ENCODE peak calls at places on chromosomes 13 and 19, in eight cellular contexts. H is HepG2; I is CD8-positive, alpha-beta T cell; B is brain microvascular endothelial cell; G is tibial nerve; U is epithelial cell of esophagus; Z is AG09309; P is body of pancreas. V is an unnamed sample.

GRCh38 chr19:30968210-30968609 is 381.0 kb downstream of the TSHZ3 start:
- DNase-seq in H (no peak), I (no peak), B (no peak), G (no peak), U (no peak), Z (peak; percentile 1), P (no peak), V (no peak)

GRCh38 chr19:18289471-18290066 is 8.1 kb upstream of the JUND start:
- DNase-seq in H (no peak), I (no peak), B (no peak), G (no peak), U (no peak), Z (no peak), P (no peak), V (no peak)

GRCh38 chr19:16327911-16328823 is 3.5 kb downstream of the KLF2 start:
- DNase-seq in H (no peak), I (peak; percentile 78), B (no peak), G (peak; percentile 78), U (peak; percentile 77), Z (no peak), P (peak; percentile 48), V (peak; percentile 47)

GRCh38 chr19:44689290-44690130 is 9.4 kb upstream of the CEACAM16 start:
- DNase-seq in H (peak; percentile 63), I (peak; percentile 87), B (peak; percentile 60), G (peak; percentile 60), U (peak; percentile 76), Z (peak; percentile 10), P (peak; percentile 81), V (peak; percentile 62)

GRCh38 chr13:73061478-73062275 is 2.9 kb downstream of the KLF5 start:
- DNase-seq in H (no peak), I (no peak), B (no peak), G (no peak), U (peak; percentile 88), Z (no peak), P (no peak), V (no peak)

GRCh38 chr19:11125994-11126685 is 29.4 kb downstream of the SPC24 start:
- DNase-seq in H (peak; percentile 67), I (peak; percentile 87), B (peak; percentile 49), G (peak; percentile 82), U (peak; percentile 68), Z (no peak), P (peak; percentile 82), V (no peak)

GRCh38 chr13:100203696-100204367 is 114.9 kb downstream of the PCCA start:
- DNase-seq in H (no peak), I (no peak), B (peak; percentile 23), G (no peak), U (peak; percentile 22), Z (no peak), P (no peak), V (peak; percentile 18)

GRCh38 chr19:1992759-1993260 is 22.7 kb downstream of the BTBD2 start:
- DNase-seq in H (no peak), I (no peak), B (no peak), G (no peak), U (peak; percentile 26), Z (no peak), P (no peak), V (peak; percentile 24)

GRCh38 chr13:42894765-42895181 is 97.3 kb downstream of the EPSTI1 start:
- DNase-seq in H (no peak), I (no peak), B (peak; percentile 51), G (no peak), U (peak; percentile 38), Z (no peak), P (peak; percentile 30), V (no peak)

GRCh38 chr13:26132756-26133155 is 80.9 kb upstream of the SHISA2 start:
- DNase-seq in H (no peak), I (no peak), B (no peak), G (no peak), U (no peak), Z (no peak), P (no peak), V (no peak)

GRCh38 chr13:100921139-100921538 is 246.5 kb upstream of the TMTC4 start:
- DNase-seq in H (no peak), I (no peak), B (no peak), G (no peak), U (no peak), Z (no peak), P (no peak), V (no peak)

GRCh38 chr13:59677966-59678814 is 485.5 kb downstream of the DIAPH3 start:
- DNase-seq in H (peak; percentile 42), I (no peak), B (peak; percentile 76), G (no peak), U (peak; percentile 64), Z (peak; percentile 38), P (peak; percentile 20), V (peak; percentile 18)

GRCh38 chr13:79869326-79869725 is 388.4 kb downstream of the NDFIP2 start:
- DNase-seq in H (peak; percentile 54), I (no peak), B (peak; percentile 12), G (no peak), U (peak; percentile 7), Z (no peak), P (no peak), V (no peak)

GRCh38 chr13:63094069-63094468 is 1678.4 kb upstream of the PCDH20 start:
- DNase-seq in H (no peak), I (no peak), B (no peak), G (no peak), U (no peak), Z (no peak), P (no peak), V (no peak)

GRCh38 chr13:63092461-63092860 is 1676.8 kb upstream of the PCDH20 start:
- DNase-seq in H (no peak), I (no peak), B (no peak), G (no peak), U (no peak), Z (no peak), P (no peak), V (no peak)

DNA sequence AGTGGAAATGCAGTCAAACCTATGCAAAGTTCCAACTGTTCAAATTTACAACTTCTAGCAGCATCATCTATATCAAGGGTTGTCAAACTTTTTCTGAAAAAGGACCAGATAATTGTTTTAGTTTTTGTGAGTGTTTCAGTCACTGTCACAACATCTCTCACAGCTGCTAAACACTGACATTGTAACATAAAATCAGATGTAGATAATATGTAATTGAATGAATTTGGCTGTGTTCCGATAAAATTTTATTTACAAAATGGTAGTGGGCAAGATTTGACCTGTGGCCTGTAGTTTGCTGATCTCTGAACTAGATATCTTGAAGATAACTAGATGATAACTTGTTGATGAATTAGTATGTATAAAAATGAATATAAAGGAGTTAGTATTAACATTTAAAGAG is 1679.1 kb upstream of the PCDH20 start:
- DNase-seq in H (no peak), I (no peak), B (no peak), G (no peak), U (no peak), Z (no peak), P (no peak), V (no peak)
- H3K4me3 ChIP-seq in H (no peak overlapping the region), I (no peak overlapping the region), B (no peak overlapping the region), G (no peak overlapping the region), U (no peak overlapping the region), Z (no peak overlapping the region), P (no peak overlapping the region), V (no peak overlapping the region)

DNA sequence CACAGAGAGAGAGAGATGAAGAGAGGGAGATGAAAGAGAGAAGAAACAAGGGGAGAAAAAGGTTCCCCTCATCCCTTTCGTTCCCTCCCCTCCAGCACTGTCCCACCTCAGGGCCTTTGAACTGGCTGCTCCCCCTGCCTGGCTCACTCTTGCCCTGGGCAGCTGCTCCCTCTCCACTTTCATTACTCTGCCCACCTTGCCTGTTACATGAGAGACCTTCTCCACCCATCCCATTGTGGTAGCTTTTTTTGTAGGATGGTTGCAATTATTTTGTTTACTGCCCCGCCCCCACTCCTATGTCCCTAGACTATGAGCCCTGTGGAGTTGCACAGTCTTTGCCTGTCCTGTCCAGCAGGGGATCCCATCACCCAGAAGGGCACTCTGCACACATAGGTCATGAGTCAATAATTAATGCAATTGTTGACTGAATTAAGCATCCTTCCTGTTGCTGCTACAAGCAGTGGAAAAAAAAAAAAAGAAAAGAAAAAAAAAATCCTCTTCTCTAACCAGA is 14.1 kb downstream of the C19orf81 start:
- DNase-seq in H (peak; percentile 27), I (no peak), B (no peak), G (no peak), U (no peak), Z (no peak), P (no peak), V (no peak)
- TF ChIP-seq CTCF in H (peak; percentile 3), I (no peak), B (peak; percentile 5), G (no peak), U (no peak), Z (no peak), P (no peak), V (no peak)

GRCh38 chr19:39842693-39843435 is 3.3 kb downstream of the FBL start:
- DNase-seq in H (no peak), I (no peak), B (no peak), G (no peak), U (no peak), Z (no peak), P (no peak), V (no peak)

GRCh38 chr19:39837978-39838377 is 4.0 kb upstream of the DYRK1B start:
- DNase-seq in H (no peak), I (no peak), B (no peak), G (no peak), U (no peak), Z (no peak), P (no peak), V (no peak)

GRCh38 chr19:39840492-39840891 is 5.7 kb downstream of the FBL start:
- DNase-seq in H (no peak), I (no peak), B (no peak), G (no peak), U (no peak), Z (no peak), P (no peak), V (no peak)

GRCh38 chr19:39839678-39840327 is 5.8 kb upstream of the DYRK1B start:
- DNase-seq in H (no peak), I (no peak), B (no peak), G (no peak), U (no peak), Z (no peak), P (no peak), V (no peak)

DNA sequence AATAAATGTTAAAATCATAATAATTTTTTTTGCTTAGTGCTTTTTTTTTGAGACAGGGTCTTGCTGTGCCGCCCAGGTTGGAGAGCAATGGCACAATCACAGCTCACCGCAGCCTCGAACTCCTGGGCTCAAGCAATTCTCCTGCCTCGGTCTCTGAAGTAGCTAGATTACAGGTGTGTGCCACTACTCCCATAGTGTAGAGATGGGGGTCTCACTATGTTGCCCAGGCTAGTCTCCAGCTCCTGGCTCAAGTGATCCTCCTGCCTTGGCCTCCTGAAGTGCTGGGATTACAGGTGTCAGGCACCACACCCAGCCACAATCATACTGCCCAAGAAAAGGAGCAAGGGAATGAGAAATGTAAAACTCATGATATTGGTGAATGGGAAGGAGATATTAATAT is 5.1 kb downstream of the FBL start:
- DNase-seq in H (no peak), I (no peak), B (no peak), G (no peak), U (no peak), Z (no peak), P (no peak), V (no peak)
- H3K4me3 ChIP-seq in H (no peak overlapping the region), I (no peak overlapping the region), B (no peak overlapping the region), G (no peak overlapping the region), U (no peak overlapping the region), Z (no peak overlapping the region), P (no peak overlapping the region), V (no peak overlapping the region)

DNA sequence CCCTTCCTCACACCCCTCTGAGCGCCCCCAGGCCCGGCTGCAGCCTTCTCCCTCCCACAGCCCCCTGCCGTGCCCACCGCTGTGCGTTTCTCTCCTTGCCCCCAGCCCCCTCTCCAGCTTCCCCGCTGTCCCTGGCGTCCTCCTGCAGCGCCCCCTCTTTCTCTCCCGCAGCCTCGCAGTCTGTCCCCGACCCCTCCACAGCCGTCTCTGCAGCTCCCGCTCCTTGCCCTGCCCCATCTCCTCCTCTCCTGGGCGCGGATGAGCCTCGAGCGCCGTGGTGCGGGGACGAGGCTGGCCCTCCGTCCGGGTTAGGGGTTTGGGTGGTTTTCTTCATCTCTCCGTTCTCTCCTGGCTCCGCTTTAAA is 1.1 kb downstream of the KMT5C start:
- DNase-seq in H (no peak), I (no peak), B (no peak), G (no peak), U (no peak), Z (no peak), P (peak; percentile 37), V (no peak)
- TF ChIP-seq CTCF in H (peak; percentile 59), I (no peak), B (peak; percentile 48), G (no peak), U (no peak), Z (peak; percentile 36), P (no peak), V (peak; percentile 31)